ENCODE peak calls at places on chromosomes 6 and 20, in six cellular contexts. T is GM12878, C is HCT116, L is HepG2, Y is K562, N is H1. P is an unnamed sample.

GRCh38 chr6:161228096-161228495 is 45.8 kb downstream of the AGPAT4 start:
- DNase-seq in T (no peak), C (no peak), L (no peak), Y (no peak), N (no peak), P (no peak)

GRCh38 chr20:50919567-50919966 is 11.7 kb downstream of the ADNP start:
- DNase-seq in T (no peak), C (no peak), L (no peak), Y (no peak), N (no peak), P (no peak)

GRCh38 chr6:74213995-74214394 is 518.0 kb downstream of the CD109 start:
- DNase-seq in T (no peak), C (no peak), L (no peak), Y (no peak), N (no peak), P (no peak)

GRCh38 chr6:63543001-63543400 is 29.3 kb upstream of the LOC128125822 start:
- DNase-seq in T (no peak), C (no peak), L (no peak), Y (no peak), N (no peak), P (no peak)

GRCh38 chr20:22999756-23000155 is 35.4 kb upstream of the SSTR4 start:
- DNase-seq in T (no peak), C (no peak), L (no peak), Y (no peak), N (no peak), P (no peak)

GRCh38 chr6:128570439-128571063 is 50.2 kb upstream of the PTPRK start:
- DNase-seq in T (no peak), C (no peak), L (no peak), Y (no peak), N (no peak), P (no peak)

GRCh38 chr6:156876302-156876701 is 99.1 kb downstream of the ARID1B start:
- DNase-seq in T (no peak), C (no peak), L (no peak), Y (peak), N (peak), P (no peak)

GRCh38 chr6:53932502-53932901 is 137.7 kb downstream of the LRRC1 start:
- DNase-seq in T (no peak), C (no peak), L (no peak), Y (no peak), N (no peak), P (no peak)

GRCh38 chr6:114432380-114432779 is 89.6 kb upstream of the HS3ST5 start:
- DNase-seq in T (no peak), C (no peak), L (no peak), Y (no peak), N (no peak), P (no peak)

GRCh38 chr6:88047510-88048150 is at the start of gene SPACA1:
- DNase-seq in T (no peak), C (no peak), L (no peak), Y (no peak), N (no peak), P (no peak)

GRCh38 chr6:46469021-46469420 is 22.2 kb downstream of the RCAN2 start:
- DNase-seq in T (no peak), C (no peak), L (no peak), Y (no peak), N (no peak), P (no peak)

GRCh38 chr6:141326426-141326825 is 806.3 kb upstream of the GJE1 start:
- DNase-seq in T (no peak), C (peak), L (peak), Y (no peak), N (no peak), P (no peak)

GRCh38 chr6:130720076-130720475 is 107.1 kb upstream of the SMLR1 start:
- DNase-seq in T (no peak), C (no peak), L (no peak), Y (no peak), N (no peak), P (no peak)

GRCh38 chr20:49989234-49990065 is 6.7 kb downstream of the SNAI1 start:
- DNase-seq in T (no peak), C (no peak), L (no peak), Y (peak), N (peak), P (peak)

GRCh38 chr20:64103871-64104666 is 3.3 kb downstream of the NPBWR2 start:
- DNase-seq in T (no peak), C (no peak), L (no peak), Y (no peak), N (peak), P (no peak)

GRCh38 chr6:56243518-56244070 is 3.8 kb downstream of the COL21A1 start:
- DNase-seq in T (no peak), C (no peak), L (no peak), Y (no peak), N (no peak), P (no peak)

GRCh38 chr6:112620832-112621569 is 273.9 kb downstream of the RFPL4B start:
- DNase-seq in T (no peak), C (no peak), L (no peak), Y (peak), N (no peak), P (no peak)

GRCh38 chr6:35633579-35634089 is 55.1 kb downstream of the FKBP5 start:
- DNase-seq in T (no peak), C (no peak), L (no peak), Y (no peak), N (no peak), P (no peak)

GRCh38 chr6:46014511-46015118 is 1.0 kb downstream of the CLIC5 start:
- DNase-seq in T (no peak), C (no peak), L (no peak), Y (no peak), N (peak), P (no peak)

GRCh38 chr6:169810066-169810989 is 58.9 kb downstream of the ERMARD start:
- DNase-seq in T (no peak), C (peak), L (peak), Y (no peak), N (peak), P (no peak)

GRCh38 chr6:28974505-28974904 is 30.6 kb downstream of the ZNF311 start:
- DNase-seq in T (no peak), C (no peak), L (no peak), Y (no peak), N (no peak), P (no peak)

GRCh38 chr6:148565931-148566663 is 180.7 kb upstream of the UST start:
- DNase-seq in T (no peak), C (peak), L (no peak), Y (no peak), N (no peak), P (no peak)

GRCh38 chr6:23174781-23175361 is 605.5 kb downstream of the HDGFL1 start:
- DNase-seq in T (no peak), C (peak), L (no peak), Y (no peak), N (no peak), P (no peak)

DNA sequence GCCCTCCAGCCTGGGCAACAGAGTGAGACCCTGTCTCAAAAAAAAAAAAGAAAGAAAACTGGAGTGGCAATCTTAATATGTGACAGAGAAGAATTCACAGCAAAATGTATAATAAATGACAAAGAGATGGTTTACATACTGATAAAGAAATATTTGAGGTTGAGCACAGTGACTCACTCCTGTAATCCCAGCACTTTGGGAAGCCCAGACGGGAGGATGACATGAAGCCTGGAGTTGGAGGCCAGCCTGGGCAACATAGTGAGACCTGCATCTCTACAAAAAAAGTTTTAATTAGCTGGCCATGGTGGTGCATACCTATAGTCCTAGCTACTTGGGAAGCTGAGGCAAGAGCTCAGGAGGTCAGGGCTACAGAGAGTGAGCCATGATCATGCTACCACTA is 12.4 kb upstream of the DEFB118 start:
- DNase-seq in T (no peak), C (no peak), L (no peak), Y (no peak), N (no peak), P (no peak)
- TF ChIP-seq YY1 in T (no peak), C (no peak), L (no peak), Y (no peak), N (no peak), P (no peak)

DNA sequence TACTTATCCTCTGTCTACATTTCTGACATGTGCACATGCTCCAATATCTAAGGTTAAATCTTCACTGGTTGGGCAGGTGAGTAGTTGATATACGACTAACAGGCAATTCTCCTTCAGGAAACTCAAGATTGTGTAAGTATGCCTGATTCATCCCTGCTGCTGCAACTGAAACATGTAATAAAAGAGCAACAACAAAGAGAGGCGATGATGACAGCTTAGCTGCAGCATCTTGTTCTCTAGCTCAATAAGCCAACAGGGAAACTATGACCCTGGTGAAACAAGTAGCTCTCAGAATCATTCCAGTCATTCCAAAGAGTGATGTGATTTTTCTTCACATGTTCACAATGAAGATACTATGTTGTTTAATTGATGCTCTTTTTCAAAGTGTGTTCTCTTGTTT is 74.4 kb downstream of the ELOVL4 start:
- DNase-seq in T (no peak), C (no peak), L (no peak), Y (no peak), N (no peak), P (no peak)
- TF ChIP-seq ZNF274 in T (no peak), C (no peak), L (no peak), Y (no peak), N (no peak), P (no peak)

GRCh38 chr6:69846770-69847506 is 19.4 kb upstream of the COL19A1 start:
- DNase-seq in T (no peak), C (no peak), L (no peak), Y (no peak), N (no peak), P (no peak)

GRCh38 chr6:69843189-69843588 is 23.2 kb upstream of the COL19A1 start:
- DNase-seq in T (no peak), C (no peak), L (no peak), Y (no peak), N (no peak), P (no peak)

GRCh38 chr6:69848552-69848951 is 17.8 kb upstream of the COL19A1 start:
- DNase-seq in T (no peak), C (no peak), L (no peak), Y (no peak), N (no peak), P (no peak)

GRCh38 chr6:69846312-69846711 is 20.0 kb upstream of the COL19A1 start:
- DNase-seq in T (no peak), C (no peak), L (no peak), Y (no peak), N (no peak), P (no peak)

DNA sequence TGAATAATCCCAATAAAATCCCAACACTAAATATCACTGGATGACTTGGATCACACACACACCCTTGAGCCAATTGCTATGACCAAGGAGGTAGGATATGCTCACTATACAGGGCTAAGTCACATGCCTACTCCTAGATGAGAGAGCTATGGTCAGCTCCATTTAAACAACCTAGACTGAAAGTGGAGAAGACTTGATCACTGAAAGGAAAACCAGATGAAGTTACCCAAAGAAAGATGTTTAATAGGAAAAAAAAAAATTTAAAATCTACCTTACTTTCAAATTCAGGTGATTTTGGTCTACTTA is 18.9 kb upstream of the COL19A1 start:
- DNase-seq in T (no peak), C (no peak), L (no peak), Y (no peak), N (no peak), P (no peak)
- TF ChIP-seq YY1 in T (no peak), C (no peak), L (no peak), Y (no peak), N (no peak), P (no peak)

DNA sequence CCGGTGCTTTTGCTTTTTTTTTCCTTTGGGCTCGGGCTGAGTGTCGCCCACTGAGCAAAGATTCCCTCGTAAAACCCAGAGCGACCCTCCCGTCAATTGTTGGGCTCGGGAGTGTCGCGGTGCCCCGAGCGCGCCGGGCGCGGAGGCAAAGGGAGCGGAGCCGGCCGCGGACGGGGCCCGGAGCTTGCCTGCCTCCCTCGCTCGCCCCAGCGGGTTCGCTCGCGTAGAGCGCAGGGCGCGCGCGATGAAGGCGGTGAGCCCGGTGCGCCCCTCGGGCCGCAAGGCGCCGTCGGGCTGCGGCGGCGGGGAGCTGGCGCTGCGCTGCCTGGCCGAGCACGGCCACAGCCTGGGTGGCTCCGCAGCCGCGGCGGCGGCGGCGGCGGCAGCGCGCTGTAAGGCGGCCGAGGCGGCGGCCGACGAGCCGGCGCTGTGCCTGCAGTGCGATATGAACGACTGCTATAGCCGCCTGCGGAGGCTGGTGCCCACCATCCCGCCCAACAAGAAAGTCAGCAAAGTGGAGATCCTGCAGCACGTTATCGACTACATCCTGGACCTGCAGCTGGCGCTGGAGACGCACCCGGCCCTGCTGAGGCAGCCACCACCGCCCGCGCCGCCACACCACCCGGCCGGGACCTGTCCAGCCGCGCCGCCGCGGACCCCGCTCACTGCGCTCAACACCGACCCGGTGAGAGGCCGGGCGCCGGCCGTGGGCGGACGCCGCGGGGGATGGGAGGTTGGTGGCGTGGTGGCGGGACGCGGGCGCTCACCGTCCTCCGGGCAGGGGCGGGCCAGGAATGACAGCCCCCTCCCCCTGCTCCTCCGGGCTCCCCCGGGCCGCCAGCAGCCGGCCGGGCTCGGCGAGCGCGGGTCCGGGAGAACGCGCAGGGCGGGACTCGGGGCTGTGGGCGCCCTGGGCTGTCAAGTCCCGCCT is 606 bp downstream of the ID4 start:
- DNase-seq in T (no peak), C (no peak), L (peak), Y (no peak), N (peak), P (no peak)
- TF ChIP-seq ZNF274 in T (no peak), C (no peak), L (no peak), Y (no peak), N (no peak), P (no peak)

P was measured in NT2/D1.